ENCODE peak calls at places on chromosome 12, in seven cellular contexts. M is IMR-90, T is mesendoderm, J is H1, C is H9, Y is neuronal stem cell, G is mesenchymal stem cell. D is an unnamed sample. For H3K4me1, the result is how much of the 10 kb centered on the place peaks cover.

GRCh38 chr12:103326190-103326589 is 169.6 kb downstream of the C12orf42 start:
- DNase-seq in M (no peak), T (peak), J (no peak), C (peak), Y (peak), G (no peak), D (peak)

GRCh38 chr12:102169922-102170698 is 27.5 kb downstream of the PMCH start:
- DNase-seq in M (peak), T (peak), J (no peak), C (no peak), Y (no peak), G (peak), D (peak)

GRCh38 chr12:119208626-119209061 is 29.9 kb downstream of the HSPB8 start:
- DNase-seq in M (peak), T (peak), J (no peak), C (peak), Y (peak), G (peak), D (peak)

GRCh38 chr12:66688836-66689439 is 10.1 kb upstream of the GRIP1 start:
- DNase-seq in M (peak), T (peak), J (peak), C (peak), Y (peak), G (peak), D (peak)

GRCh38 chr12:117671734-117672133 is 297.1 kb downstream of the KSR2 start:
- DNase-seq in M (no peak), T (peak), J (peak), C (peak), Y (peak), G (peak), D (peak)

GRCh38 chr12:43812926-43813325 is 6.8 kb upstream of the TWF1 start:
- DNase-seq in M (peak), T (no peak), J (no peak), C (no peak), Y (no peak), G (no peak), D (peak)

GRCh38 chr12:1576410-1577240 is 17.8 kb downstream of the FBXL14 start:
- DNase-seq in M (peak), T (peak), J (no peak), C (no peak), Y (no peak), G (peak), D (no peak)

GRCh38 chr12:76820888-76821482 is 57.1 kb downstream of the ZDHHC17 start:
- DNase-seq in M (peak), T (peak), J (no peak), C (peak), Y (peak), G (peak), D (peak)

GRCh38 chr12:38823743-38824142 is 81.6 kb downstream of the CPNE8 start:
- DNase-seq in M (no peak), T (no peak), J (no peak), C (no peak), Y (no peak), G (peak), D (no peak)

GRCh38 chr12:78035913-78036658 is 205.4 kb downstream of the NAV3 start:
- DNase-seq in M (peak), T (no peak), J (no peak), C (no peak), Y (no peak), G (no peak), D (no peak)

GRCh38 chr12:59055204-59055839 is 135.0 kb upstream of the LRIG3 start:
- DNase-seq in M (peak), T (peak), J (no peak), C (no peak), Y (no peak), G (peak), D (peak)

GRCh38 chr12:94618995-94619695 is 31.2 kb downstream of the TMCC3 start:
- DNase-seq in M (peak), T (no peak), J (no peak), C (no peak), Y (no peak), G (peak), D (peak)

GRCh38 chr12:119589087-119589486 is 4.5 kb upstream of the TMEM233 start:
- DNase-seq in M (peak), T (no peak), J (no peak), C (no peak), Y (no peak), G (no peak), D (no peak)

GRCh38 chr12:68420225-68421008 is 88.3 kb upstream of the MDM1 start:
- DNase-seq in M (peak), T (no peak), J (no peak), C (no peak), Y (no peak), G (peak), D (no peak)

GRCh38 chr12:24172031-24172772 is 222.7 kb upstream of the SOX5 start:
- DNase-seq in M (no peak), T (peak), J (no peak), C (peak), Y (no peak), G (no peak), D (peak)

GRCh38 chr12:104929926-104930325 is 28.2 kb downstream of the SLC41A2 start:
- DNase-seq in M (peak), T (no peak), J (no peak), C (no peak), Y (no peak), G (peak), D (no peak)

GRCh38 chr12:80684077-80684495 is 23.3 kb upstream of the MYF6 start:
- DNase-seq in M (no peak), T (peak), J (no peak), C (peak), Y (no peak), G (no peak), D (peak)

GRCh38 chr12:52395761-52396434 is 10.2 kb downstream of the KRT82 start:
- DNase-seq in M (no peak), T (peak), J (peak), C (peak), Y (no peak), G (no peak), D (peak)

GRCh38 chr12:49256274-49256637 is 8.6 kb upstream of the TUBA1C start:
- DNase-seq in M (no peak), T (no peak), J (no peak), C (no peak), Y (no peak), G (no peak), D (no peak)

GRCh38 chr12:101698782-101699347 is 1.4 kb downstream of the CHPT1 start:
- DNase-seq in M (peak), T (peak), J (no peak), C (no peak), Y (no peak), G (peak), D (no peak)

GRCh38 chr12:124805876-124806668 is 57.6 kb downstream of the SCARB1 start:
- DNase-seq in M (no peak), T (no peak), J (no peak), C (no peak), Y (no peak), G (no peak), D (no peak)

GRCh38 chr12:129163461-129163860 is 310.2 kb downstream of the GLT1D1 start:
- DNase-seq in M (no peak), T (peak), J (no peak), C (peak), Y (no peak), G (no peak), D (no peak)

GRCh38 chr12:10497602-10498001 is 8.1 kb upstream of the EIF2S3B start:
- DNase-seq in M (no peak), T (no peak), J (no peak), C (no peak), Y (no peak), G (no peak), D (no peak)

GRCh38 chr12:80862606-80863005 is 75.1 kb downstream of the LIN7A start:
- DNase-seq in M (peak), T (no peak), J (no peak), C (no peak), Y (no peak), G (peak), D (no peak)

GRCh38 chr12:46005823-46006222 is 15.4 kb upstream of the SCAF11 start:
- DNase-seq in M (no peak), T (no peak), J (no peak), C (no peak), Y (no peak), G (no peak), D (no peak)

GRCh38 chr12:82635263-82635662 is 51.4 kb upstream of the TMTC2 start:
- DNase-seq in M (no peak), T (no peak), J (no peak), C (no peak), Y (no peak), G (no peak), D (no peak)

GRCh38 chr12:125983784-125984510 is 918.7 kb downstream of the AACS start:
- DNase-seq in M (no peak), T (peak), J (peak), C (peak), Y (peak), G (no peak), D (peak)

GRCh38 chr12:26187429-26187828 is 7.9 kb upstream of the SSPN start:
- DNase-seq in M (no peak), T (peak), J (no peak), C (no peak), Y (no peak), G (no peak), D (peak)
- H3K18ac ChIP-seq in M (no peak), T (no peak), J (no peak), C (no peak), Y (no peak), G (no peak), D (no peak)

GRCh38 chr12:92362785-92363184 is 217.1 kb upstream of the BTG1 start:
- DNase-seq in M (no peak), T (no peak), J (no peak), C (no peak), Y (no peak), G (no peak), D (no peak)

GRCh38 chr12:92363295-92364146 is 217.9 kb upstream of the BTG1 start:
- DNase-seq in M (peak), T (peak), J (no peak), C (no peak), Y (no peak), G (peak), D (no peak)

GRCh38 chr12:92365836-92366235 is 220.2 kb upstream of the BTG1 start:
- DNase-seq in M (no peak), T (no peak), J (no peak), C (no peak), Y (no peak), G (no peak), D (no peak)

GRCh38 chr12:92362109-92362508 is 216.5 kb upstream of the BTG1 start:
- DNase-seq in M (no peak), T (no peak), J (no peak), C (no peak), Y (no peak), G (no peak), D (no peak)

GRCh38 chr12:92365333-92365732 is 219.7 kb upstream of the BTG1 start:
- DNase-seq in M (no peak), T (no peak), J (no peak), C (no peak), Y (no peak), G (no peak), D (no peak)
- H3K4me1 ChIP-seq in M (under half), T (under half), J (under half), C (under half), Y (under half), G (under half), D (under half)

GRCh38 chr12:54220567-54220966 is 31.8 kb upstream of the SMUG1 start:
- DNase-seq in M (no peak), T (no peak), J (no peak), C (no peak), Y (no peak), G (no peak), D (no peak)
- H3K18ac ChIP-seq in M (no peak), T (no peak), J (peak), C (no peak), Y (no peak), G (no peak), D (no peak)

GRCh38 chr12:110578522-110579238 is 4.4 kb downstream of the PPTC7 start:
- DNase-seq in M (no peak), T (no peak), J (no peak), C (no peak), Y (no peak), G (no peak), D (no peak)

GRCh38 chr12:110579239-110579888 is 3.8 kb downstream of the PPTC7 start:
- DNase-seq in M (no peak), T (no peak), J (no peak), C (no peak), Y (no peak), G (no peak), D (peak)

GRCh38 chr12:110577717-110578521 is 5.2 kb downstream of the PPTC7 start:
- DNase-seq in M (peak), T (no peak), J (no peak), C (no peak), Y (no peak), G (peak), D (peak)

GRCh38 chr12:110581951-110582285 is 1.2 kb downstream of the PPTC7 start:
- DNase-seq in M (no peak), T (peak), J (no peak), C (peak), Y (no peak), G (no peak), D (no peak)

DNA sequence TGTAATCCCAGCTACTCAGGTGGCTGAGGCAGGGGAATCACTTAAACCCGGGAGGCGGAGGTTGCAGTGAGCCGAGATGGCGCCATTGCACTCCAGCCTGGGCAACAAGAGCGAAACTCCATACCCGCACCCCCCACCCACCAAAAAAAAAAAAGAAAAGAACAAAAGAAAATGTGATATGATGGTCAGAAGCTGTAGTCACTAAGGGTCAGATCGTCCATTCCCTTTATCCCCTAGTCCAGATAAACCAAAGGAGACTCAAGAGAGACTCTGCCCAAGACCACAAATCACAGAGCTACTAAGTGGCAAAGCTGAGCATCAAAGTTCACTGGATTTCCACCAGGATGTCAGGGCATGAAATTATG is 3.2 kb downstream of the PPTC7 start:
- DNase-seq in M (no peak), T (no peak), J (no peak), C (no peak), Y (no peak), G (no peak), D (no peak)
- H3K4me1 ChIP-seq in M (under half), T (under half), J (under half), C (under half), Y (under half), G (under half), D (under half)

DNA sequence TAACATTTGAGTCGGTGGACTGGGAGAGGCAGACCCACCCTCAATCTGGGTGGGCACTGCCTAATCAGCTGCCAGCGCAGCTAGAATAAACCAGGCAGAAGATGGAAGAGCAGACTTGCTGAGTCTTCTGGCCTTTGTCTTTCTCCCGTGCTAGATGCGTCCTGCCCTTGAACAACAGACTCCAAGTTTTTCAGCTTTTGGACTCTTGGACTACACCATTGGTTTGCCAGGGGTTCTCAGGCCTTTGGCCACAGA is 27.2 kb upstream of the DNM1L start:
- DNase-seq in M (no peak), T (no peak), J (peak), C (no peak), Y (no peak), G (no peak), D (no peak)
- H3K18ac ChIP-seq in M (no peak), T (no peak), J (no peak), C (no peak), Y (no peak), G (no peak), D (no peak)

DNA sequence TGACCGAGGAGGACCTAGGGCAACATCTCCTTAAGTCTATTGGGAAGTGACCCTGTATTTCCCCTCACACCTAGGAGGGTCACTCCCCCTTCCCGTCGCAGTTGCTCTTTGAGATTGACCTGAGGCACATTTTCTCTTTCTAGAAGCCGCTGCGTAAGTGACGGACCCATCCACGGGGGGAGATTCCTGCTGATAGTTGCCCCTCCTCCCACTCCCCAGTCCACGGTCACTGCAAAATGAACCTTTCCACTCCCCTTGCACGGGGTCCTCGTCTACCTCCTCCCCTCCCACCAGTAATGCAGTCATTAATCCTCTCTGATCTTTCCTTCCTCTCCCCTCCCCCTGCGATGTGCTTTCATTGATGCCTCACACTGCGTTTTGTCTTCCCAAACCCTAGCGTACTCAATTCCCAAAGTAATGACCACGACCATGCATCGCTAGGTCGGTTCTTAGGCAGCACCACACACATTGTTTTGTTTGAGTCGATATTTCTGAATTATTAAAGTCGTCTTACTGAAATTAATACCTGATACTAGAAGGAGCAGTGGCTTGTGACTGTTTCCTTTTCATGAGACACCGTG is 790 bp downstream of the ETNK1 start:
- DNase-seq in M (peak), T (peak), J (peak), C (peak), Y (peak), G (peak), D (peak)
- H3K4me1 ChIP-seq in M (under half), T (under half), J (under half), C (under half), Y (under half), G (under half), D (under half)

DNA sequence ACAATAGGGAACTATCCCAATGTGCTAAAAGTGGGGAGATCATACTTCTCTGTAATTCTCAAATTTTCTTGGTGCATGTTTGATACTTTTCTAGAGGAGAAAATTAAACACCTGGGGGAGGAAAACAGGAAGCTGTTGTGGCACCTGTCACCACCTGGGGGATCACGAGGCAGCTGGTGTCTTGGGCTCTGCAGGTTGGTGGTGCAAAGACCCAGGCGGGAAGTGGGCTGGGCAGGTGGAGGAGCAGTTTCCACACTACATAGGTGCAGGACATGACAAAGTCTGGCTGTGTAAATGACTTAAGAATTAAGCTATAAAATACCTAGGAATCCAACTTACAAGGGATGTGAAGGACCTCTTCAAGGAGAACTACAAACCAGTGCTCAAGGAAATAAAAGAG is 23.2 kb downstream of the PEX5 start:
- DNase-seq in M (no peak), T (no peak), J (no peak), C (no peak), Y (no peak), G (no peak), D (no peak)
- H3K18ac ChIP-seq in M (no peak), T (no peak), J (no peak), C (no peak), Y (no peak), G (no peak), D (no peak)

GRCh38 chr12:121778567-121779421 is 14.7 kb downstream of the RHOF start:
- DNase-seq in M (no peak), T (no peak), J (no peak), C (peak), Y (no peak), G (no peak), D (peak)
- H3K4me1 ChIP-seq in M (under half), T (under half), J (under half), C (under half), Y (under half), G (under half), D (under half)

DNA sequence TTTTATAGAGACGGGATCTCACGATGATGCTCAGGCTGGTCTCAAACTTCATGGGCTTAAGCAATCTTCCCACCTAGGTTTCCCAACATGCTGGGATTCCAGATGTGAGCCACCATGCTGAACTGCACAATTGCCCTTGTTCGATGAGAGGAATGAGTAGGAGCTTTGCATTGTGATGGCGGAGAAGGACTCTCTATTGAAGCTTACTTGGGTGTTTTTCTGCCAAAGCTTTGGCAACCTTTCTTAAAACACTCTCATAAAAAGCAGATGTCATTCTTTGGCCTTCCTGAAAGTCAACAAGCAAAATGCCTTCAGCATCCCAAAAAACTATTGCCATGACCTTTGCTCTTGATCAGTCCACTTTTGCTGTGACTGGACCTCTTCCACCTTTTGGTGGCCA is 904.8 kb upstream of the TMEM132C start:
- DNase-seq in M (no peak), T (no peak), J (no peak), C (no peak), Y (no peak), G (no peak), D (no peak)
- H3K18ac ChIP-seq in M (no peak), T (no peak), J (no peak), C (no peak), Y (no peak), G (no peak), D (no peak)

DNA sequence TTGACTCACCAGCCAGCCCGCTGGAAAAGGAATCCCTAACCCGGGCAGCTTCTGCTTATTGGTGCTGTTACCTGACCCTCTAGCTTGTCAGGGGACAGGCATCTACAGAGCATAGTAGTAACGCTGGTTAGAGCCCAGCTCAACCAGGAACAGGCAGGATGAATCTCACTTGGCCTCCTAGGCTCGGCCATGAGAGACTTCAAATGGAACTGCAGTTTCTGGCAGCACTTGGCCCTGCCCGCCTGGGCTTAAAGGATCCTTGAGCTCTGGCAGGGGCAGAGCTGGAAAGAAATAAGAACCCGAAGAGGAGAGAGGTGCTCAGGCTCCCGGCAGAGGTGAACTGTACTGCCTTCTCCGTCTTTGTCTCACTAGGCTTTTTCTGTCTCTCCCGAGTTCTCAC is 2.3 kb upstream of the LHX5 start:
- DNase-seq in M (no peak), T (peak), J (no peak), C (peak), Y (no peak), G (no peak), D (peak)
- H3K4me1 ChIP-seq in M (under half), T (under half), J (under half), C (under half), Y (under half), G (under half), D (under half)